ENCODE peak calls at places on chromosomes 11 and 22, in eight cellular contexts. One of them, this sample, is unnamed.

GRCh38 chr11:20116825-20117224 is 43.5 kb downstream of the DBX1 start:
- DNase-seq in stimulated activated CD4-positive, alpha-beta T cell treated with anti-CD3 and anti-CD28 coated beads, Interleukin-12 subunit alpha, Interleukin-12 subunit beta, amount 100 ng/mL, for 24 hours: no peak
- DNase-seq in WTC11: no peak
- DNase-seq in activated T-helper 1 cell treated with Interleukin-2 at 50 U/mL for 16 hours: no peak
- DNase-seq in AG10803: peak; percentile 77
- DNase-seq in suprapubic skin: no peak
- DNase-seq in memory B cell: no peak
- DNase-seq in C1 segment of cervical spinal cord: no peak
- DNase-seq in this sample: no peak

GRCh38 chr11:70210051-70210501 is 7.0 kb downstream of the FADD start:
- DNase-seq in C1 segment of cervical spinal cord: no peak
- DNase-seq in suprapubic skin: peak; percentile 72
- DNase-seq in AG10803: peak; percentile 67
- DNase-seq in activated T-helper 1 cell treated with Interleukin-2 at 50 U/mL for 16 hours: no peak
- DNase-seq in WTC11: no peak
- DNase-seq in stimulated activated CD4-positive, alpha-beta T cell treated with anti-CD3 and anti-CD28 coated beads, Interleukin-12 subunit alpha, Interleukin-12 subunit beta, amount 100 ng/mL, for 24 hours: no peak
- DNase-seq in memory B cell: no peak
- DNase-seq in this sample: no peak

GRCh38 chr22:20009582-20010306 is 6.9 kb downstream of the ARVCF start:
- DNase-seq in memory B cell: no peak
- DNase-seq in suprapubic skin: no peak
- DNase-seq in activated T-helper 1 cell treated with Interleukin-2 at 50 U/mL for 16 hours: no peak
- DNase-seq in WTC11: no peak
- DNase-seq in stimulated activated CD4-positive, alpha-beta T cell treated with anti-CD3 and anti-CD28 coated beads, Interleukin-12 subunit alpha, Interleukin-12 subunit beta, amount 100 ng/mL, for 24 hours: no peak
- DNase-seq in C1 segment of cervical spinal cord: no peak
- DNase-seq in AG10803: no peak
- DNase-seq in this sample: no peak

GRCh38 chr11:47617417-47617809 is 23.2 kb upstream of the C1QTNF4 start:
- DNase-seq in AG10803: peak; percentile 65
- DNase-seq in suprapubic skin: no peak
- DNase-seq in memory B cell: no peak
- DNase-seq in stimulated activated CD4-positive, alpha-beta T cell treated with anti-CD3 and anti-CD28 coated beads, Interleukin-12 subunit alpha, Interleukin-12 subunit beta, amount 100 ng/mL, for 24 hours: no peak
- DNase-seq in WTC11: no peak
- DNase-seq in C1 segment of cervical spinal cord: no peak
- DNase-seq in activated T-helper 1 cell treated with Interleukin-2 at 50 U/mL for 16 hours: no peak
- DNase-seq in this sample: no peak

GRCh38 chr11:2975594-2975993 is 16.5 kb downstream of the NAP1L4 start:
- DNase-seq in activated T-helper 1 cell treated with Interleukin-2 at 50 U/mL for 16 hours: no peak
- DNase-seq in C1 segment of cervical spinal cord: peak; percentile 41
- DNase-seq in memory B cell: peak; percentile 7
- DNase-seq in AG10803: peak; percentile 32
- DNase-seq in WTC11: no peak
- DNase-seq in suprapubic skin: no peak
- DNase-seq in stimulated activated CD4-positive, alpha-beta T cell treated with anti-CD3 and anti-CD28 coated beads, Interleukin-12 subunit alpha, Interleukin-12 subunit beta, amount 100 ng/mL, for 24 hours: no peak
- DNase-seq in this sample: no peak

GRCh38 chr11:29280452-29280851 is 736.4 kb downstream of the KCNA4 start:
- DNase-seq in memory B cell: no peak
- DNase-seq in activated T-helper 1 cell treated with Interleukin-2 at 50 U/mL for 16 hours: no peak
- DNase-seq in stimulated activated CD4-positive, alpha-beta T cell treated with anti-CD3 and anti-CD28 coated beads, Interleukin-12 subunit alpha, Interleukin-12 subunit beta, amount 100 ng/mL, for 24 hours: no peak
- DNase-seq in WTC11: no peak
- DNase-seq in C1 segment of cervical spinal cord: no peak
- DNase-seq in suprapubic skin: no peak
- DNase-seq in AG10803: no peak
- DNase-seq in this sample: no peak

GRCh38 chr11:76636826-76637460 is 33.6 kb downstream of the LRRC32 start:
- DNase-seq in AG10803: no peak
- DNase-seq in memory B cell: no peak
- DNase-seq in stimulated activated CD4-positive, alpha-beta T cell treated with anti-CD3 and anti-CD28 coated beads, Interleukin-12 subunit alpha, Interleukin-12 subunit beta, amount 100 ng/mL, for 24 hours: no peak
- DNase-seq in WTC11: no peak
- DNase-seq in suprapubic skin: no peak
- DNase-seq in activated T-helper 1 cell treated with Interleukin-2 at 50 U/mL for 16 hours: no peak
- DNase-seq in C1 segment of cervical spinal cord: no peak
- DNase-seq in this sample: no peak

GRCh38 chr22:31107206-31108118 is at the start of gene SELENOM:
- DNase-seq in activated T-helper 1 cell treated with Interleukin-2 at 50 U/mL for 16 hours: peak; percentile 81
- DNase-seq in stimulated activated CD4-positive, alpha-beta T cell treated with anti-CD3 and anti-CD28 coated beads, Interleukin-12 subunit alpha, Interleukin-12 subunit beta, amount 100 ng/mL, for 24 hours: peak; percentile 86
- DNase-seq in AG10803: peak; percentile 98
- DNase-seq in memory B cell: peak; percentile 69
- DNase-seq in WTC11: peak; percentile 95
- DNase-seq in suprapubic skin: peak; percentile 97
- DNase-seq in C1 segment of cervical spinal cord: peak; percentile 78
- DNase-seq in this sample: peak; percentile 89

GRCh38 chr11:6876325-6876724 is at the start of gene OR10A4:
- DNase-seq in WTC11: no peak
- DNase-seq in C1 segment of cervical spinal cord: no peak
- DNase-seq in stimulated activated CD4-positive, alpha-beta T cell treated with anti-CD3 and anti-CD28 coated beads, Interleukin-12 subunit alpha, Interleukin-12 subunit beta, amount 100 ng/mL, for 24 hours: no peak
- DNase-seq in suprapubic skin: no peak
- DNase-seq in activated T-helper 1 cell treated with Interleukin-2 at 50 U/mL for 16 hours: no peak
- DNase-seq in memory B cell: no peak
- DNase-seq in AG10803: no peak
- DNase-seq in this sample: no peak

GRCh38 chr11:121795206-121795605 is 320.8 kb downstream of the BLID start:
- DNase-seq in memory B cell: no peak
- DNase-seq in suprapubic skin: no peak
- DNase-seq in AG10803: no peak
- DNase-seq in activated T-helper 1 cell treated with Interleukin-2 at 50 U/mL for 16 hours: no peak
- DNase-seq in C1 segment of cervical spinal cord: peak; percentile 30
- DNase-seq in WTC11: no peak
- DNase-seq in stimulated activated CD4-positive, alpha-beta T cell treated with anti-CD3 and anti-CD28 coated beads, Interleukin-12 subunit alpha, Interleukin-12 subunit beta, amount 100 ng/mL, for 24 hours: no peak
- DNase-seq in this sample: no peak

GRCh38 chr11:99422581-99423434 is 402.1 kb downstream of the CNTN5 start:
- DNase-seq in memory B cell: no peak
- DNase-seq in suprapubic skin: no peak
- DNase-seq in stimulated activated CD4-positive, alpha-beta T cell treated with anti-CD3 and anti-CD28 coated beads, Interleukin-12 subunit alpha, Interleukin-12 subunit beta, amount 100 ng/mL, for 24 hours: no peak
- DNase-seq in C1 segment of cervical spinal cord: no peak
- DNase-seq in activated T-helper 1 cell treated with Interleukin-2 at 50 U/mL for 16 hours: no peak
- DNase-seq in WTC11: no peak
- DNase-seq in AG10803: no peak
- DNase-seq in this sample: no peak

GRCh38 chr11:75031771-75032549 is 43.2 kb downstream of the NEU3 start:
- DNase-seq in activated T-helper 1 cell treated with Interleukin-2 at 50 U/mL for 16 hours: peak; percentile 20
- DNase-seq in stimulated activated CD4-positive, alpha-beta T cell treated with anti-CD3 and anti-CD28 coated beads, Interleukin-12 subunit alpha, Interleukin-12 subunit beta, amount 100 ng/mL, for 24 hours: peak; percentile 72
- DNase-seq in WTC11: peak; percentile 89
- DNase-seq in AG10803: peak; percentile 60
- DNase-seq in memory B cell: peak; percentile 52
- DNase-seq in suprapubic skin: peak; percentile 70
- DNase-seq in C1 segment of cervical spinal cord: peak; percentile 31
- DNase-seq in this sample: peak; percentile 31

GRCh38 chr11:81368192-81368591 is 1365.5 kb downstream of the FAM181B start:
- DNase-seq in activated T-helper 1 cell treated with Interleukin-2 at 50 U/mL for 16 hours: no peak
- DNase-seq in C1 segment of cervical spinal cord: no peak
- DNase-seq in memory B cell: no peak
- DNase-seq in WTC11: no peak
- DNase-seq in AG10803: no peak
- DNase-seq in suprapubic skin: no peak
- DNase-seq in stimulated activated CD4-positive, alpha-beta T cell treated with anti-CD3 and anti-CD28 coated beads, Interleukin-12 subunit alpha, Interleukin-12 subunit beta, amount 100 ng/mL, for 24 hours: no peak
- DNase-seq in this sample: no peak

GRCh38 chr11:2345050-2345449 is 32.1 kb upstream of the CD81 start:
- DNase-seq in suprapubic skin: no peak
- DNase-seq in memory B cell: no peak
- DNase-seq in activated T-helper 1 cell treated with Interleukin-2 at 50 U/mL for 16 hours: no peak
- DNase-seq in C1 segment of cervical spinal cord: no peak
- DNase-seq in AG10803: no peak
- DNase-seq in WTC11: no peak
- DNase-seq in stimulated activated CD4-positive, alpha-beta T cell treated with anti-CD3 and anti-CD28 coated beads, Interleukin-12 subunit alpha, Interleukin-12 subunit beta, amount 100 ng/mL, for 24 hours: no peak
- DNase-seq in this sample: no peak

GRCh38 chr11:62575837-62576236 is 2.1 kb upstream of the EEF1G start:
- DNase-seq in C1 segment of cervical spinal cord: no peak
- DNase-seq in AG10803: no peak
- DNase-seq in memory B cell: no peak
- DNase-seq in activated T-helper 1 cell treated with Interleukin-2 at 50 U/mL for 16 hours: no peak
- DNase-seq in suprapubic skin: no peak
- DNase-seq in stimulated activated CD4-positive, alpha-beta T cell treated with anti-CD3 and anti-CD28 coated beads, Interleukin-12 subunit alpha, Interleukin-12 subunit beta, amount 100 ng/mL, for 24 hours: no peak
- DNase-seq in WTC11: no peak
- DNase-seq in this sample: no peak

GRCh38 chr22:50298937-50299656 is 8.3 kb downstream of the PLXNB2 start:
- DNase-seq in C1 segment of cervical spinal cord: no peak
- DNase-seq in stimulated activated CD4-positive, alpha-beta T cell treated with anti-CD3 and anti-CD28 coated beads, Interleukin-12 subunit alpha, Interleukin-12 subunit beta, amount 100 ng/mL, for 24 hours: no peak
- DNase-seq in suprapubic skin: no peak
- DNase-seq in memory B cell: no peak
- DNase-seq in AG10803: peak; percentile 33
- DNase-seq in WTC11: no peak
- DNase-seq in activated T-helper 1 cell treated with Interleukin-2 at 50 U/mL for 16 hours: no peak
- DNase-seq in this sample: no peak

GRCh38 chr11:117535201-117535869 is 207.7 kb downstream of the CEP164 start:
- DNase-seq in activated T-helper 1 cell treated with Interleukin-2 at 50 U/mL for 16 hours: no peak
- DNase-seq in memory B cell: no peak
- DNase-seq in stimulated activated CD4-positive, alpha-beta T cell treated with anti-CD3 and anti-CD28 coated beads, Interleukin-12 subunit alpha, Interleukin-12 subunit beta, amount 100 ng/mL, for 24 hours: no peak
- DNase-seq in AG10803: no peak
- DNase-seq in WTC11: no peak
- DNase-seq in C1 segment of cervical spinal cord: peak; percentile 86
- DNase-seq in suprapubic skin: no peak
- DNase-seq in this sample: no peak

GRCh38 chr22:49938565-49939136 is 20.2 kb downstream of the CRELD2 start:
- DNase-seq in C1 segment of cervical spinal cord: no peak
- DNase-seq in activated T-helper 1 cell treated with Interleukin-2 at 50 U/mL for 16 hours: no peak
- DNase-seq in suprapubic skin: no peak
- DNase-seq in stimulated activated CD4-positive, alpha-beta T cell treated with anti-CD3 and anti-CD28 coated beads, Interleukin-12 subunit alpha, Interleukin-12 subunit beta, amount 100 ng/mL, for 24 hours: no peak
- DNase-seq in memory B cell: no peak
- DNase-seq in AG10803: no peak
- DNase-seq in WTC11: no peak
- DNase-seq in this sample: no peak

GRCh38 chr11:108788565-108789199 is 123.8 kb downstream of the DDX10 start:
- DNase-seq in memory B cell: no peak
- DNase-seq in WTC11: peak; percentile 24
- DNase-seq in AG10803: peak; percentile 53
- DNase-seq in activated T-helper 1 cell treated with Interleukin-2 at 50 U/mL for 16 hours: no peak
- DNase-seq in C1 segment of cervical spinal cord: no peak
- DNase-seq in suprapubic skin: no peak
- DNase-seq in stimulated activated CD4-positive, alpha-beta T cell treated with anti-CD3 and anti-CD28 coated beads, Interleukin-12 subunit alpha, Interleukin-12 subunit beta, amount 100 ng/mL, for 24 hours: no peak
- DNase-seq in this sample: no peak

GRCh38 chr11:82080160-82080559 is 653.5 kb downstream of the FAM181B start:
- DNase-seq in suprapubic skin: no peak
- DNase-seq in WTC11: no peak
- DNase-seq in stimulated activated CD4-positive, alpha-beta T cell treated with anti-CD3 and anti-CD28 coated beads, Interleukin-12 subunit alpha, Interleukin-12 subunit beta, amount 100 ng/mL, for 24 hours: no peak
- DNase-seq in memory B cell: no peak
- DNase-seq in C1 segment of cervical spinal cord: no peak
- DNase-seq in AG10803: peak; percentile 56
- DNase-seq in activated T-helper 1 cell treated with Interleukin-2 at 50 U/mL for 16 hours: no peak
- DNase-seq in this sample: no peak

GRCh38 chr11:690738-691633 is 4.0 kb downstream of the DEAF1 start:
- DNase-seq in activated T-helper 1 cell treated with Interleukin-2 at 50 U/mL for 16 hours: no peak
- DNase-seq in stimulated activated CD4-positive, alpha-beta T cell treated with anti-CD3 and anti-CD28 coated beads, Interleukin-12 subunit alpha, Interleukin-12 subunit beta, amount 100 ng/mL, for 24 hours: no peak
- DNase-seq in C1 segment of cervical spinal cord: no peak
- DNase-seq in AG10803: no peak
- DNase-seq in WTC11: no peak
- DNase-seq in suprapubic skin: no peak
- DNase-seq in memory B cell: no peak
- DNase-seq in this sample: no peak

GRCh38 chr11:11777897-11778296 is 63.9 kb upstream of the USP47 start:
- DNase-seq in AG10803: no peak
- DNase-seq in suprapubic skin: no peak
- DNase-seq in memory B cell: no peak
- DNase-seq in C1 segment of cervical spinal cord: no peak
- DNase-seq in stimulated activated CD4-positive, alpha-beta T cell treated with anti-CD3 and anti-CD28 coated beads, Interleukin-12 subunit alpha, Interleukin-12 subunit beta, amount 100 ng/mL, for 24 hours: no peak
- DNase-seq in activated T-helper 1 cell treated with Interleukin-2 at 50 U/mL for 16 hours: no peak
- DNase-seq in WTC11: no peak
- DNase-seq in this sample: no peak

GRCh38 chr11:64396079-64396591 is 37.2 kb downstream of the RPS6KA4 start:
- DNase-seq in suprapubic skin: no peak
- DNase-seq in C1 segment of cervical spinal cord: no peak
- DNase-seq in activated T-helper 1 cell treated with Interleukin-2 at 50 U/mL for 16 hours: no peak
- DNase-seq in memory B cell: no peak
- DNase-seq in WTC11: peak; percentile 48
- DNase-seq in stimulated activated CD4-positive, alpha-beta T cell treated with anti-CD3 and anti-CD28 coated beads, Interleukin-12 subunit alpha, Interleukin-12 subunit beta, amount 100 ng/mL, for 24 hours: no peak
- DNase-seq in AG10803: no peak
- DNase-seq in this sample: no peak

GRCh38 chr11:59400461-59401261 is 25.6 kb downstream of the OR5A2 start:
- DNase-seq in AG10803: no peak
- DNase-seq in suprapubic skin: no peak
- DNase-seq in WTC11: no peak
- DNase-seq in activated T-helper 1 cell treated with Interleukin-2 at 50 U/mL for 16 hours: no peak
- DNase-seq in memory B cell: no peak
- DNase-seq in C1 segment of cervical spinal cord: no peak
- DNase-seq in stimulated activated CD4-positive, alpha-beta T cell treated with anti-CD3 and anti-CD28 coated beads, Interleukin-12 subunit alpha, Interleukin-12 subunit beta, amount 100 ng/mL, for 24 hours: no peak
- DNase-seq in this sample: no peak

GRCh38 chr11:16177688-16178087 is 178.7 kb downstream of the SOX6 start:
- DNase-seq in AG10803: no peak
- DNase-seq in C1 segment of cervical spinal cord: no peak
- DNase-seq in activated T-helper 1 cell treated with Interleukin-2 at 50 U/mL for 16 hours: no peak
- DNase-seq in memory B cell: no peak
- DNase-seq in stimulated activated CD4-positive, alpha-beta T cell treated with anti-CD3 and anti-CD28 coated beads, Interleukin-12 subunit alpha, Interleukin-12 subunit beta, amount 100 ng/mL, for 24 hours: no peak
- DNase-seq in WTC11: no peak
- DNase-seq in suprapubic skin: no peak
- DNase-seq in this sample: no peak

GRCh38 chr22:37425800-37426531 is 1.3 kb downstream of the ELFN2 start:
- DNase-seq in AG10803: peak; percentile 32
- DNase-seq in C1 segment of cervical spinal cord: no peak
- DNase-seq in stimulated activated CD4-positive, alpha-beta T cell treated with anti-CD3 and anti-CD28 coated beads, Interleukin-12 subunit alpha, Interleukin-12 subunit beta, amount 100 ng/mL, for 24 hours: no peak
- DNase-seq in suprapubic skin: no peak
- DNase-seq in memory B cell: no peak
- DNase-seq in WTC11: peak; percentile 63
- DNase-seq in activated T-helper 1 cell treated with Interleukin-2 at 50 U/mL for 16 hours: no peak
- DNase-seq in this sample: no peak

GRCh38 chr11:112844530-112844929 is 116.7 kb upstream of the NCAM1 start:
- DNase-seq in C1 segment of cervical spinal cord: peak; percentile 80
- DNase-seq in AG10803: peak; percentile 22
- DNase-seq in suprapubic skin: no peak
- DNase-seq in memory B cell: no peak
- DNase-seq in stimulated activated CD4-positive, alpha-beta T cell treated with anti-CD3 and anti-CD28 coated beads, Interleukin-12 subunit alpha, Interleukin-12 subunit beta, amount 100 ng/mL, for 24 hours: no peak
- DNase-seq in WTC11: no peak
- DNase-seq in activated T-helper 1 cell treated with Interleukin-2 at 50 U/mL for 16 hours: no peak
- DNase-seq in this sample: no peak

GRCh38 chr11:84714316-84714780 is 912.8 kb downstream of the DLG2 start:
- DNase-seq in activated T-helper 1 cell treated with Interleukin-2 at 50 U/mL for 16 hours: no peak
- DNase-seq in stimulated activated CD4-positive, alpha-beta T cell treated with anti-CD3 and anti-CD28 coated beads, Interleukin-12 subunit alpha, Interleukin-12 subunit beta, amount 100 ng/mL, for 24 hours: no peak
- DNase-seq in suprapubic skin: no peak
- DNase-seq in C1 segment of cervical spinal cord: no peak
- DNase-seq in WTC11: peak; percentile 87
- DNase-seq in AG10803: peak; percentile 18
- DNase-seq in memory B cell: peak; percentile 18
- DNase-seq in this sample: no peak

GRCh38 chr11:94325681-94326080 is 21.3 kb downstream of the IZUMO1R start:
- DNase-seq in C1 segment of cervical spinal cord: no peak
- DNase-seq in suprapubic skin: no peak
- DNase-seq in memory B cell: no peak
- DNase-seq in WTC11: peak; percentile 89
- DNase-seq in activated T-helper 1 cell treated with Interleukin-2 at 50 U/mL for 16 hours: no peak
- DNase-seq in stimulated activated CD4-positive, alpha-beta T cell treated with anti-CD3 and anti-CD28 coated beads, Interleukin-12 subunit alpha, Interleukin-12 subunit beta, amount 100 ng/mL, for 24 hours: peak; percentile 44
- DNase-seq in AG10803: no peak
- DNase-seq in this sample: peak; percentile 3

GRCh38 chr22:26529345-26529744 is 17.1 kb upstream of the TFIP11 start:
- DNase-seq in WTC11: no peak
- DNase-seq in stimulated activated CD4-positive, alpha-beta T cell treated with anti-CD3 and anti-CD28 coated beads, Interleukin-12 subunit alpha, Interleukin-12 subunit beta, amount 100 ng/mL, for 24 hours: no peak
- DNase-seq in C1 segment of cervical spinal cord: no peak
- DNase-seq in AG10803: peak; percentile 43
- DNase-seq in memory B cell: no peak
- DNase-seq in suprapubic skin: no peak
- DNase-seq in activated T-helper 1 cell treated with Interleukin-2 at 50 U/mL for 16 hours: no peak
- DNase-seq in this sample: no peak

GRCh38 chr11:120994460-120994859 is 29.4 kb upstream of the TBCEL start:
- DNase-seq in stimulated activated CD4-positive, alpha-beta T cell treated with anti-CD3 and anti-CD28 coated beads, Interleukin-12 subunit alpha, Interleukin-12 subunit beta, amount 100 ng/mL, for 24 hours: no peak
- DNase-seq in memory B cell: no peak
- DNase-seq in C1 segment of cervical spinal cord: no peak
- DNase-seq in WTC11: no peak
- DNase-seq in suprapubic skin: no peak
- DNase-seq in AG10803: no peak
- DNase-seq in activated T-helper 1 cell treated with Interleukin-2 at 50 U/mL for 16 hours: no peak
- DNase-seq in this sample: no peak

GRCh38 chr11:11661356-11662040 is 39.7 kb upstream of the GALNT18 start:
- DNase-seq in memory B cell: no peak
- DNase-seq in WTC11: peak; percentile 19
- DNase-seq in C1 segment of cervical spinal cord: no peak
- DNase-seq in AG10803: no peak
- DNase-seq in stimulated activated CD4-positive, alpha-beta T cell treated with anti-CD3 and anti-CD28 coated beads, Interleukin-12 subunit alpha, Interleukin-12 subunit beta, amount 100 ng/mL, for 24 hours: no peak
- DNase-seq in activated T-helper 1 cell treated with Interleukin-2 at 50 U/mL for 16 hours: no peak
- DNase-seq in suprapubic skin: no peak
- DNase-seq in this sample: no peak

GRCh38 chr11:76698321-76699043 is 27.9 kb upstream of the LRRC32 start:
- DNase-seq in AG10803: no peak
- DNase-seq in suprapubic skin: no peak
- DNase-seq in stimulated activated CD4-positive, alpha-beta T cell treated with anti-CD3 and anti-CD28 coated beads, Interleukin-12 subunit alpha, Interleukin-12 subunit beta, amount 100 ng/mL, for 24 hours: no peak
- DNase-seq in memory B cell: no peak
- DNase-seq in WTC11: peak; percentile 59
- DNase-seq in activated T-helper 1 cell treated with Interleukin-2 at 50 U/mL for 16 hours: no peak
- DNase-seq in C1 segment of cervical spinal cord: no peak
- DNase-seq in this sample: no peak

GRCh38 chr11:34977039-34977906 is 60.9 kb downstream of the PDHX start:
- DNase-seq in suprapubic skin: no peak
- DNase-seq in WTC11: no peak
- DNase-seq in C1 segment of cervical spinal cord: no peak
- DNase-seq in stimulated activated CD4-positive, alpha-beta T cell treated with anti-CD3 and anti-CD28 coated beads, Interleukin-12 subunit alpha, Interleukin-12 subunit beta, amount 100 ng/mL, for 24 hours: no peak
- DNase-seq in memory B cell: no peak
- DNase-seq in activated T-helper 1 cell treated with Interleukin-2 at 50 U/mL for 16 hours: no peak
- DNase-seq in AG10803: peak; percentile 66
- DNase-seq in this sample: peak; percentile 91